ENCODE peak calls at places on chromosome 19, in seven cellular contexts. One of them, this sample, is unnamed.
A peak's percentile ranks its signal among the peaks of the same experiment; 100 is the strongest.

GRCh38 chr19:56972291-56972914 is 131.9 kb upstream of the PEG3 start:
- ATAC-seq in foreskin keratinocyte: no peak
- ATAC-seq in lung: no peak
- ATAC-seq in CD4-positive, alpha-beta T cell: no peak
- ATAC-seq in lower lobe of right lung: no peak
- ATAC-seq in HepG2: no peak
- ATAC-seq in left lung: no peak
- ATAC-seq in this sample: no peak

GRCh38 chr19:4367781-4368127 is 24.4 kb downstream of the MPND start:
- ATAC-seq in foreskin keratinocyte: no peak
- ATAC-seq in lung: no peak
- ATAC-seq in CD4-positive, alpha-beta T cell: no peak
- ATAC-seq in lower lobe of right lung: no peak
- ATAC-seq in HepG2: no peak
- ATAC-seq in left lung: no peak
- ATAC-seq in this sample: no peak

GRCh38 chr19:17953316-17953801 is 13.5 kb upstream of the KCNN1 start:
- ATAC-seq in foreskin keratinocyte: no peak
- ATAC-seq in lung: no peak
- ATAC-seq in CD4-positive, alpha-beta T cell: no peak
- ATAC-seq in lower lobe of right lung: no peak
- ATAC-seq in HepG2: no peak
- ATAC-seq in left lung: no peak
- ATAC-seq in this sample: no peak

GRCh38 chr19:41299755-41300089 is 10.2 kb upstream of the CCDC97 start:
- ATAC-seq in foreskin keratinocyte: no peak
- ATAC-seq in lung: no peak
- ATAC-seq in CD4-positive, alpha-beta T cell: peak; percentile 28
- ATAC-seq in lower lobe of right lung: peak; percentile 25
- ATAC-seq in HepG2: no peak
- ATAC-seq in left lung: peak; percentile 3
- ATAC-seq in this sample: peak; percentile 53

GRCh38 chr19:41933693-41934426 is 5.6 kb upstream of the ERFL start:
- ATAC-seq in foreskin keratinocyte: no peak
- ATAC-seq in lung: no peak
- ATAC-seq in CD4-positive, alpha-beta T cell: no peak
- ATAC-seq in lower lobe of right lung: no peak
- ATAC-seq in HepG2: no peak
- ATAC-seq in left lung: no peak
- ATAC-seq in this sample: no peak

GRCh38 chr19:33444993-33445751 is 71.7 kb downstream of the CEBPG start:
- ATAC-seq in foreskin keratinocyte: no peak
- ATAC-seq in lung: no peak
- ATAC-seq in CD4-positive, alpha-beta T cell: no peak
- ATAC-seq in lower lobe of right lung: no peak
- ATAC-seq in HepG2: no peak
- ATAC-seq in left lung: no peak
- ATAC-seq in this sample: no peak

GRCh38 chr19:18802354-18802753 is 11.2 kb upstream of the COMP start:
- ATAC-seq in foreskin keratinocyte: no peak
- ATAC-seq in lung: no peak
- ATAC-seq in CD4-positive, alpha-beta T cell: no peak
- ATAC-seq in lower lobe of right lung: no peak
- ATAC-seq in HepG2: peak; percentile 48
- ATAC-seq in left lung: no peak
- ATAC-seq in this sample: no peak

GRCh38 chr19:48498922-48499321 is 12.7 kb downstream of the LMTK3 start:
- ATAC-seq in foreskin keratinocyte: no peak
- ATAC-seq in lung: no peak
- ATAC-seq in CD4-positive, alpha-beta T cell: no peak
- ATAC-seq in lower lobe of right lung: no peak
- ATAC-seq in HepG2: peak; percentile 10
- ATAC-seq in left lung: no peak
- ATAC-seq in this sample: no peak

GRCh38 chr19:48780684-48781391 is 25.5 kb downstream of the FGF21 start:
- ATAC-seq in foreskin keratinocyte: no peak
- ATAC-seq in lung: no peak
- ATAC-seq in CD4-positive, alpha-beta T cell: no peak
- ATAC-seq in lower lobe of right lung: no peak
- ATAC-seq in HepG2: peak; percentile 56
- ATAC-seq in left lung: peak; percentile 12
- ATAC-seq in this sample: no peak

GRCh38 chr19:35100588-35101533 is 14.8 kb upstream of the FXYD3 start:
- ATAC-seq in foreskin keratinocyte: no peak
- ATAC-seq in lung: no peak
- ATAC-seq in CD4-positive, alpha-beta T cell: no peak
- ATAC-seq in lower lobe of right lung: no peak
- ATAC-seq in HepG2: peak; percentile 58
- ATAC-seq in left lung: no peak
- ATAC-seq in this sample: no peak

GRCh38 chr19:10467104-10467706 is 36.0 kb downstream of the KEAP1 start:
- ATAC-seq in foreskin keratinocyte: no peak
- ATAC-seq in lung: no peak
- ATAC-seq in CD4-positive, alpha-beta T cell: no peak
- ATAC-seq in lower lobe of right lung: no peak
- ATAC-seq in HepG2: no peak
- ATAC-seq in left lung: no peak
- ATAC-seq in this sample: no peak

GRCh38 chr19:19140476-19140875 is 2.2 kb upstream of the TMEM161A start:
- ATAC-seq in foreskin keratinocyte: no peak
- ATAC-seq in lung: no peak
- ATAC-seq in CD4-positive, alpha-beta T cell: no peak
- ATAC-seq in lower lobe of right lung: no peak
- ATAC-seq in HepG2: no peak
- ATAC-seq in left lung: no peak
- ATAC-seq in this sample: no peak

GRCh38 chr19:22428299-22428913 is 6.3 kb upstream of the ZNF98 start:
- ATAC-seq in foreskin keratinocyte: no peak
- ATAC-seq in lung: no peak
- ATAC-seq in CD4-positive, alpha-beta T cell: no peak
- ATAC-seq in lower lobe of right lung: no peak
- ATAC-seq in HepG2: no peak
- ATAC-seq in left lung: no peak
- ATAC-seq in this sample: no peak

GRCh38 chr19:44712864-44713515 is 14.0 kb downstream of the CEACAM16 start:
- ATAC-seq in foreskin keratinocyte: no peak
- ATAC-seq in lung: no peak
- ATAC-seq in CD4-positive, alpha-beta T cell: no peak
- ATAC-seq in lower lobe of right lung: no peak
- ATAC-seq in HepG2: peak; percentile 80
- ATAC-seq in left lung: peak; percentile 45
- ATAC-seq in this sample: no peak

GRCh38 chr19:14333101-14333871 is 48.0 kb upstream of the ADGRE5 start:
- ATAC-seq in foreskin keratinocyte: peak; percentile 55
- ATAC-seq in lung: no peak
- ATAC-seq in CD4-positive, alpha-beta T cell: no peak
- ATAC-seq in lower lobe of right lung: peak; percentile 80
- ATAC-seq in HepG2: peak; percentile 75
- ATAC-seq in left lung: peak; percentile 94
- ATAC-seq in this sample: peak; percentile 25

GRCh38 chr19:44685877-44686276 is 13.1 kb upstream of the CEACAM16 start:
- ATAC-seq in foreskin keratinocyte: no peak
- ATAC-seq in lung: peak; percentile 45
- ATAC-seq in CD4-positive, alpha-beta T cell: no peak
- ATAC-seq in lower lobe of right lung: peak; percentile 39
- ATAC-seq in HepG2: no peak
- ATAC-seq in left lung: peak; percentile 46
- ATAC-seq in this sample: no peak

GRCh38 chr19:49971991-49972401 is 11.0 kb upstream of the SIGLEC11 start:
- ATAC-seq in foreskin keratinocyte: no peak
- ATAC-seq in lung: no peak
- ATAC-seq in CD4-positive, alpha-beta T cell: no peak
- ATAC-seq in lower lobe of right lung: no peak
- ATAC-seq in HepG2: peak; percentile 12
- ATAC-seq in left lung: no peak
- ATAC-seq in this sample: no peak

GRCh38 chr19:10074153-10074552 is 12.0 kb upstream of the SHFL start:
- ATAC-seq in foreskin keratinocyte: no peak
- ATAC-seq in lung: no peak
- ATAC-seq in CD4-positive, alpha-beta T cell: peak; percentile 71
- ATAC-seq in lower lobe of right lung: no peak
- ATAC-seq in HepG2: peak; percentile 49
- ATAC-seq in left lung: peak; percentile 32
- ATAC-seq in this sample: no peak

GRCh38 chr19:39916851-39917396 is 17.5 kb downstream of the FCGBP start:
- ATAC-seq in foreskin keratinocyte: no peak
- ATAC-seq in lung: no peak
- ATAC-seq in CD4-positive, alpha-beta T cell: no peak
- ATAC-seq in lower lobe of right lung: no peak
- ATAC-seq in HepG2: peak; percentile 67
- ATAC-seq in left lung: no peak
- ATAC-seq in this sample: no peak

GRCh38 chr19:19782783-19783182 is 38.8 kb downstream of the ZNF506 start:
- ATAC-seq in foreskin keratinocyte: no peak
- ATAC-seq in lung: no peak
- ATAC-seq in CD4-positive, alpha-beta T cell: no peak
- ATAC-seq in lower lobe of right lung: no peak
- ATAC-seq in HepG2: no peak
- ATAC-seq in left lung: no peak
- ATAC-seq in this sample: no peak

GRCh38 chr19:44607049-44607448 is 6.3 kb upstream of the IGSF23 start:
- ATAC-seq in foreskin keratinocyte: no peak
- ATAC-seq in lung: no peak
- ATAC-seq in CD4-positive, alpha-beta T cell: no peak
- ATAC-seq in lower lobe of right lung: peak; percentile 23
- ATAC-seq in HepG2: no peak
- ATAC-seq in left lung: no peak
- ATAC-seq in this sample: peak; percentile 50

GRCh38 chr19:30105723-30106122 is 163.7 kb downstream of the URI1 start:
- ATAC-seq in foreskin keratinocyte: no peak
- ATAC-seq in lung: no peak
- ATAC-seq in CD4-positive, alpha-beta T cell: no peak
- ATAC-seq in lower lobe of right lung: no peak
- ATAC-seq in HepG2: peak; percentile 80
- ATAC-seq in left lung: no peak
- ATAC-seq in this sample: no peak

GRCh38 chr19:38145627-38146026 is 78.4 kb downstream of the DPF1 start:
- ATAC-seq in foreskin keratinocyte: no peak
- ATAC-seq in lung: no peak
- ATAC-seq in CD4-positive, alpha-beta T cell: no peak
- ATAC-seq in lower lobe of right lung: peak; percentile 68
- ATAC-seq in HepG2: no peak
- ATAC-seq in left lung: peak; percentile 36
- ATAC-seq in this sample: peak; percentile 80

GRCh38 chr19:15641901-15642491 is 1.3 kb downstream of the CYP4F3 start:
- ATAC-seq in foreskin keratinocyte: no peak
- ATAC-seq in lung: no peak
- ATAC-seq in CD4-positive, alpha-beta T cell: no peak
- ATAC-seq in lower lobe of right lung: peak; percentile 25
- ATAC-seq in HepG2: no peak
- ATAC-seq in left lung: no peak
- ATAC-seq in this sample: no peak
- H3K27ac ChIP-seq in foreskin keratinocyte: no peak overlapping the region
- H3K27ac ChIP-seq in lung: no peak overlapping the region
- H3K27ac ChIP-seq in CD4-positive, alpha-beta T cell: no peak overlapping the region
- H3K27ac ChIP-seq in lower lobe of right lung: no peak overlapping the region
- H3K27ac ChIP-seq in HepG2: peak overlapping the region; percentile 90
- H3K27ac ChIP-seq in left lung: no peak overlapping the region
- H3K27ac ChIP-seq in this sample: no peak overlapping the region

GRCh38 chr19:45767881-45768643 is 990 bp downstream of the SIX5 start:
- ATAC-seq in foreskin keratinocyte: no peak
- ATAC-seq in lung: no peak
- ATAC-seq in CD4-positive, alpha-beta T cell: no peak
- ATAC-seq in lower lobe of right lung: peak; percentile 0
- ATAC-seq in HepG2: no peak
- ATAC-seq in left lung: peak; percentile 2
- ATAC-seq in this sample: no peak
- H3K27ac ChIP-seq in foreskin keratinocyte: peak overlapping the region; percentile 82
- H3K27ac ChIP-seq in lung: peak overlapping the region; percentile 87
- H3K27ac ChIP-seq in CD4-positive, alpha-beta T cell: no peak overlapping the region
- H3K27ac ChIP-seq in lower lobe of right lung: peak overlapping the region; percentile 89
- H3K27ac ChIP-seq in HepG2: peak overlapping the region; percentile 91
- H3K27ac ChIP-seq in left lung: peak overlapping the region; percentile 95
- H3K27ac ChIP-seq in this sample: peak overlapping the region; percentile 99

GRCh38 chr19:55161571-55162322 is 4.2 kb upstream of the TNNI3 start:
- ATAC-seq in foreskin keratinocyte: no peak
- ATAC-seq in lung: no peak
- ATAC-seq in CD4-positive, alpha-beta T cell: no peak
- ATAC-seq in lower lobe of right lung: no peak
- ATAC-seq in HepG2: no peak
- ATAC-seq in left lung: no peak
- ATAC-seq in this sample: no peak

GRCh38 chr19:55158423-55158822 is 891 bp upstream of the TNNI3 start:
- ATAC-seq in foreskin keratinocyte: no peak
- ATAC-seq in lung: no peak
- ATAC-seq in CD4-positive, alpha-beta T cell: no peak
- ATAC-seq in lower lobe of right lung: no peak
- ATAC-seq in HepG2: no peak
- ATAC-seq in left lung: no peak
- ATAC-seq in this sample: no peak

GRCh38 chr19:55158848-55159793 is 1.6 kb upstream of the TNNI3 start:
- ATAC-seq in foreskin keratinocyte: peak; percentile 57
- ATAC-seq in lung: no peak
- ATAC-seq in CD4-positive, alpha-beta T cell: no peak
- ATAC-seq in lower lobe of right lung: no peak
- ATAC-seq in HepG2: no peak
- ATAC-seq in left lung: no peak
- ATAC-seq in this sample: peak; percentile 66

GRCh38 chr19:55160128-55160985 is 2.8 kb upstream of the TNNI3 start:
- ATAC-seq in foreskin keratinocyte: peak; percentile 69
- ATAC-seq in lung: peak; percentile 86
- ATAC-seq in CD4-positive, alpha-beta T cell: peak; percentile 98
- ATAC-seq in lower lobe of right lung: peak; percentile 95
- ATAC-seq in HepG2: peak; percentile 79
- ATAC-seq in left lung: peak; percentile 98
- ATAC-seq in this sample: peak; percentile 75

DNA sequence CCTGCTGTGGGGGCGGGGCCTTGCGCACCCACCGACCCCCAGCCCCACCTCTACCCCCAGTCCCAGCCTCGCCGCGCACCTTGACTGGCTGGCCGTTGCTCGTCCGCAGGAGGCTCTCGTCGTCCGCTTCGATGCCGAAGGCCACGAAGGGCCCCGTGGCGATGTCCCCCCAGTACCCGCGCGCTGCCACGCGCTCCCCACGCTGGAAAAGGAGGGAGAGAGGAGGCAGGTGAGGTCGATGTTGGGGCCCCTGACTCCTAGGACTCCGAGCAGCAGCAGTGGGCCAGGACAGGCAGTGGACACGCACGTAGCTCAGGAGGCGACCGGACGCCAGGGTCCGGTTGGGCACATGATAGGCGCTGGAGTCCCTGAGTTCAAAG is 3.4 kb upstream of the TNNI3 start:
- ATAC-seq in foreskin keratinocyte: no peak
- ATAC-seq in lung: no peak
- ATAC-seq in CD4-positive, alpha-beta T cell: no peak
- ATAC-seq in lower lobe of right lung: no peak
- ATAC-seq in HepG2: no peak
- ATAC-seq in left lung: no peak
- ATAC-seq in this sample: no peak
- H3K27ac ChIP-seq in foreskin keratinocyte: no peak overlapping the region
- H3K27ac ChIP-seq in lung: no peak overlapping the region
- H3K27ac ChIP-seq in CD4-positive, alpha-beta T cell: no peak overlapping the region
- H3K27ac ChIP-seq in lower lobe of right lung: no peak overlapping the region
- H3K27ac ChIP-seq in HepG2: no peak overlapping the region
- H3K27ac ChIP-seq in left lung: no peak overlapping the region
- H3K27ac ChIP-seq in this sample: no peak overlapping the region

GRCh38 chr19:8441725-8442544 is 2.8 kb upstream of the HNRNPM start:
- ATAC-seq in foreskin keratinocyte: no peak
- ATAC-seq in lung: no peak
- ATAC-seq in CD4-positive, alpha-beta T cell: no peak
- ATAC-seq in lower lobe of right lung: no peak
- ATAC-seq in HepG2: peak; percentile 4
- ATAC-seq in left lung: no peak
- ATAC-seq in this sample: no peak
- H3K27ac ChIP-seq in foreskin keratinocyte: no peak overlapping the region
- H3K27ac ChIP-seq in lung: no peak overlapping the region
- H3K27ac ChIP-seq in CD4-positive, alpha-beta T cell: no peak overlapping the region
- H3K27ac ChIP-seq in lower lobe of right lung: no peak overlapping the region
- H3K27ac ChIP-seq in HepG2: peak overlapping the region; percentile 40
- H3K27ac ChIP-seq in left lung: no peak overlapping the region
- H3K27ac ChIP-seq in this sample: no peak overlapping the region